ENCODE peak calls at places on chromosomes 7 and 10, in nine cellular contexts. Z is CD8-positive, alpha-beta T cell; C is vagina; K is neuronal stem cell; X is prostate gland; L is tibial nerve; M is heart left ventricle; O is body of pancreas; E is cardiac muscle cell. T is an unnamed sample.

GRCh38 chr7:104951546-104951945 is 62.5 kb upstream of the KMT2E start:
- DNase-seq in Z (no peak), C (no peak), K (no peak), X (no peak), L (no peak), M (no peak), O (no peak), E (no peak), T (no peak)

GRCh38 chr7:127810691-127811660 is 159.0 kb downstream of the SND1 start:
- DNase-seq in Z (no peak), C (no peak), K (no peak), X (no peak), L (no peak), M (no peak), O (no peak), E (no peak), T (no peak)

GRCh38 chr7:107044347-107045194 is at the start of gene PRKAR2B:
- DNase-seq in Z (peak; percentile 86), C (no peak), K (peak; percentile 90), X (peak; percentile 63), L (peak; percentile 61), M (peak; percentile 88), O (peak; percentile 77), E (peak; percentile 93), T (peak; percentile 75)

GRCh38 chr10:69056536-69057260 is 31.2 kb upstream of the SRGN start:
- DNase-seq in Z (peak; percentile 59), C (no peak), K (no peak), X (no peak), L (no peak), M (no peak), O (no peak), E (no peak), T (no peak)

GRCh38 chr7:25720427-25720826 is 431.6 kb upstream of the NFE2L3 start:
- DNase-seq in Z (no peak), C (no peak), K (no peak), X (no peak), L (no peak), M (no peak), O (no peak), E (no peak), T (peak; percentile 15)

GRCh38 chr10:64785816-64786215 is 1264.6 kb downstream of the REEP3 start:
- DNase-seq in Z (no peak), C (no peak), K (no peak), X (no peak), L (no peak), M (no peak), O (no peak), E (no peak), T (no peak)

GRCh38 chr7:50552921-50553320 is 12.3 kb downstream of the DDC start:
- DNase-seq in Z (peak; percentile 34), C (no peak), K (peak; percentile 49), X (no peak), L (no peak), M (no peak), O (peak; percentile 65), E (peak; percentile 78), T (peak; percentile 63)

GRCh38 chr10:118850418-118851061 is 95.8 kb upstream of the CACUL1 start:
- DNase-seq in Z (peak; percentile 64), C (no peak), K (peak; percentile 41), X (peak; percentile 27), L (peak; percentile 65), M (peak; percentile 85), O (peak; percentile 75), E (peak; percentile 73), T (peak; percentile 62)

GRCh38 chr10:100999742-101000601 is at the start of gene LZTS2:
- DNase-seq in Z (no peak), C (no peak), K (no peak), X (peak; percentile 70), L (peak; percentile 33), M (peak; percentile 71), O (peak; percentile 36), E (peak; percentile 55), T (no peak)

GRCh38 chr7:7808156-7808555 is 89.7 kb upstream of the RPA3 start:
- DNase-seq in Z (no peak), C (no peak), K (no peak), X (no peak), L (no peak), M (no peak), O (no peak), E (no peak), T (no peak)

GRCh38 chr7:76225379-76225778 is 23.7 kb downstream of the SRRM3 start:
- DNase-seq in Z (no peak), C (no peak), K (peak; percentile 66), X (no peak), L (no peak), M (no peak), O (no peak), E (peak; percentile 79), T (no peak)

GRCh38 chr10:19767876-19768275 is 48.4 kb upstream of the PLXDC2 start:
- DNase-seq in Z (no peak), C (no peak), K (no peak), X (no peak), L (no peak), M (no peak), O (no peak), E (no peak), T (peak; percentile 20)

DNA sequence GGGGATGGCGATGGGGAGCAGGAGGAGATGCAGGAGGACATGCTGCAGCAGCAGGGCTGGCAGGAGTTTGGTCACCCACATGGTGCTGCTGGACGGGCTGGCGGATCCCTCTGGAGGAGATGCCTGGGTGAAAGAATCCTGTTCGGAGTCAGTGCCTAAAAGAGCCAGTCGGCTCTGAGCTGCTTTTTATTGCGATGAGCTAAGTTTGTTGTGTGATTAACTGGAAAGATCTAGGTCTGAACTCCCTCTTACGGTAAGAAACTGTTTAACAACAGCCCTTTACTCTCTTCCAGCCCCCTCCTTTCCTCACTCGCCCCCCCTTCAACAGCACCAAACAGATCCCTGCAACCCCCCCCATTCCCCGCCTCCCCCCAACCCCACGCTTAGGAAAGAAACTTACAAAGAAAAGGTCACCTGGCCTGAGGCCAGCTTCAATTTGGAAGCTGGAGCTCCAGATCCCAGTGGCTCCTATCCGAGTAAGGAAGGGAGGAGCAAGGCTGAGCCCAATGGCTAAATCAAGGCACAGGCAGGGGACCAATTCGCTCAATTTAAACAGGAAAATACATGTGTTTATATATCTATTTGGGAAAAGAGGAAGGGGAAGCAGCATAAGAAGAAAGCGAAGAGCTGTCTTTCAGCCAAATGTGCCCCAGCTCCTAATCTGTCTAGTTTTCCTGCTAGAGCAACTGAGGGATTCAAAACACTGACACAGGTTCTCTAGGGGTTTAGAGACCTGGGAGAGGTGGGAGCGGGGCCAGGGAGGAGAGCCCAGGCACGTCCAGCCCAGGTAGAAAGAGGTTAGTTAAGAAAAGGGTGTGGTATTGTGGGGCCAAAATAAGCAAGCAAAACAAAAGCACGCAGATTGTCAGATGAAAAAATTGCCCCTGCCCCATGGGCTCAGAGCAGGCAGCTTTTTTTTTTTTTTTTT is at the start of gene HGF:
- DNase-seq in Z (no peak), C (peak; percentile 92), K (no peak), X (peak; percentile 34), L (peak; percentile 66), M (peak; percentile 55), O (peak; percentile 46), E (peak; percentile 14), T (no peak)
- H3K9me3 ChIP-seq in Z (no peaks in the 10 kb centered on the region), C (no peaks in the 10 kb centered on the region), K (no peaks in the 10 kb centered on the region), X (no peaks in the 10 kb centered on the region), L (no peaks in the 10 kb centered on the region), M (no peaks in the 10 kb centered on the region), O (no peaks in the 10 kb centered on the region), E (no peaks in the 10 kb centered on the region), T (no peaks in the 10 kb centered on the region)

GRCh38 chr7:95427123-95427522 is 7.7 kb downstream of the PON2 start:
- DNase-seq in Z (no peak), C (no peak), K (no peak), X (no peak), L (no peak), M (no peak), O (no peak), E (no peak), T (no peak)
- H3K4me1 ChIP-seq in Z (no peaks in the 10 kb centered on the region), C (no peaks in the 10 kb centered on the region), K (peaks cover 7% of the 10 kb centered on the region), X (no peaks in the 10 kb centered on the region), L (peaks cover 20% of the 10 kb centered on the region), M (no peaks in the 10 kb centered on the region), O (peaks cover 3% of the 10 kb centered on the region), E (peaks cover 8% of the 10 kb centered on the region), T (peaks cover 16% of the 10 kb centered on the region)

GRCh38 chr7:29990931-29991330 is 1.3 kb upstream of the SCRN1 start:
- DNase-seq in Z (no peak), C (no peak), K (no peak), X (no peak), L (no peak), M (no peak), O (no peak), E (no peak), T (no peak)

GRCh38 chr7:29987083-29987482 is 2.5 kb downstream of the SCRN1 start:
- DNase-seq in Z (no peak), C (no peak), K (no peak), X (no peak), L (no peak), M (no peak), O (no peak), E (no peak), T (no peak)

GRCh38 chr7:29989257-29989995 is at the start of gene SCRN1:
- DNase-seq in Z (peak; percentile 65), C (no peak), K (peak; percentile 42), X (peak; percentile 51), L (peak; percentile 16), M (peak; percentile 64), O (peak; percentile 70), E (peak; percentile 69), T (peak; percentile 77)

GRCh38 chr7:29987821-29988317 is 1.7 kb downstream of the SCRN1 start:
- DNase-seq in Z (no peak), C (no peak), K (peak; percentile 31), X (no peak), L (peak; percentile 9), M (no peak), O (peak; percentile 17), E (no peak), T (peak; percentile 67)

GRCh38 chr7:29988391-29989256 is 977 bp downstream of the SCRN1 start:
- DNase-seq in Z (peak; percentile 63), C (no peak), K (peak; percentile 26), X (no peak), L (peak; percentile 25), M (peak; percentile 73), O (peak; percentile 54), E (peak; percentile 42), T (peak; percentile 55)
- H3K9me3 ChIP-seq in Z (no peaks in the 10 kb centered on the region), C (no peaks in the 10 kb centered on the region), K (peaks cover 7% of the 10 kb centered on the region), X (no peaks in the 10 kb centered on the region), L (no peaks in the 10 kb centered on the region), M (peaks cover 10% of the 10 kb centered on the region), O (no peaks in the 10 kb centered on the region), E (no peaks in the 10 kb centered on the region), T (no peaks in the 10 kb centered on the region)

GRCh38 chr10:132551093-132551807 is 13.7 kb downstream of the INPP5A start:
- DNase-seq in Z (peak; percentile 70), C (no peak), K (no peak), X (no peak), L (no peak), M (peak; percentile 62), O (no peak), E (no peak), T (no peak)
- H3K4me1 ChIP-seq in Z (peaks cover 49% of the 10 kb centered on the region), C (peaks cover 64% of the 10 kb centered on the region), K (no peaks in the 10 kb centered on the region), X (peaks cover 11% of the 10 kb centered on the region), L (peaks cover 49% of the 10 kb centered on the region), M (peaks cover 3% of the 10 kb centered on the region), O (peaks cover 34% of the 10 kb centered on the region), E (no peaks in the 10 kb centered on the region), T (peaks cover 4% of the 10 kb centered on the region)

T was measured in Caco-2.